ENCODE peak calls at places on chromosomes 13 and 19, in eight cellular contexts. W is esophagus squamous epithelium, P is lower leg skin, Z is stomach, R is tibial nerve, U is Peyer's patch, V is thyroid gland, A is K562. M is an unnamed sample.

GRCh38 chr13:98187155-98187726 is 10.2 kb upstream of the RNF113B start:
- DNase-seq in W (no peak), P (no peak), Z (no peak), R (no peak), U (no peak), V (no peak), A (no peak), M (no peak)

GRCh38 chr19:51560339-51560738 is 10.7 kb upstream of the ZNF175 start:
- DNase-seq in W (no peak), P (peak), Z (no peak), R (no peak), U (no peak), V (no peak), A (no peak), M (no peak)

GRCh38 chr13:51714663-51715168 is 89.2 kb downstream of the DHRS12 start:
- DNase-seq in W (no peak), P (no peak), Z (no peak), R (no peak), U (no peak), V (no peak), A (no peak), M (no peak)

GRCh38 chr19:5228932-5229777 is 111.5 kb downstream of the PTPRS start:
- DNase-seq in W (no peak), P (no peak), Z (no peak), R (no peak), U (peak), V (peak), A (peak), M (no peak)

GRCh38 chr13:109785141-109785891 is 1.1 kb downstream of the IRS2 start:
- DNase-seq in W (no peak), P (peak), Z (peak), R (no peak), U (peak), V (peak), A (no peak), M (no peak)

GRCh38 chr19:10295305-10295846 is 5.6 kb downstream of the ICAM5 start:
- DNase-seq in W (no peak), P (no peak), Z (peak), R (no peak), U (peak), V (peak), A (no peak), M (no peak)

GRCh38 chr13:41463823-41464602 is 6.7 kb downstream of the RGCC start:
- DNase-seq in W (no peak), P (no peak), Z (no peak), R (no peak), U (no peak), V (no peak), A (peak), M (no peak)

GRCh38 chr13:59837101-59837500 is 326.6 kb downstream of the DIAPH3 start:
- DNase-seq in W (no peak), P (no peak), Z (no peak), R (no peak), U (no peak), V (no peak), A (no peak), M (no peak)

GRCh38 chr19:6249296-6249695 is 30.5 kb downstream of the MLLT1 start:
- DNase-seq in W (no peak), P (no peak), Z (no peak), R (no peak), U (no peak), V (no peak), A (no peak), M (no peak)

GRCh38 chr19:47651132-47651531 is 42.2 kb downstream of the BICRA start:
- DNase-seq in W (no peak), P (no peak), Z (no peak), R (no peak), U (no peak), V (no peak), A (no peak), M (no peak)

GRCh38 chr19:40803857-40804782 is 5.1 kb downstream of the EGLN2 start:
- DNase-seq in W (peak), P (no peak), Z (peak), R (no peak), U (peak), V (peak), A (peak), M (no peak)

GRCh38 chr13:94764576-94765321 is 52.4 kb upstream of the SOX21 start:
- DNase-seq in W (no peak), P (no peak), Z (no peak), R (no peak), U (no peak), V (no peak), A (no peak), M (no peak)

GRCh38 chr19:14265285-14266036 is 59.5 kb upstream of the ADGRL1 start:
- DNase-seq in W (no peak), P (no peak), Z (no peak), R (no peak), U (no peak), V (no peak), A (no peak), M (no peak)

GRCh38 chr19:6761053-6761676 is 6.1 kb downstream of the SH2D3A start:
- DNase-seq in W (no peak), P (no peak), Z (no peak), R (no peak), U (no peak), V (no peak), A (peak), M (peak)

GRCh38 chr19:315811-316210 is 24.6 kb upstream of the PLPP2 start:
- DNase-seq in W (no peak), P (peak), Z (no peak), R (no peak), U (no peak), V (no peak), A (no peak), M (no peak)

GRCh38 chr13:67515895-67516294 is 285.8 kb upstream of the PCDH9 start:
- DNase-seq in W (no peak), P (no peak), Z (no peak), R (no peak), U (no peak), V (no peak), A (no peak), M (no peak)

GRCh38 chr13:94154362-94154761 is 325.1 kb downstream of the DCT start:
- DNase-seq in W (no peak), P (no peak), Z (peak), R (peak), U (no peak), V (peak), A (no peak), M (peak)

GRCh38 chr13:66503890-66504289 is 726.2 kb downstream of the PCDH9 start:
- DNase-seq in W (no peak), P (no peak), Z (no peak), R (no peak), U (no peak), V (no peak), A (no peak), M (no peak)

GRCh38 chr13:43289458-43290255 is 266.3 kb downstream of the DNAJC15 start:
- DNase-seq in W (no peak), P (no peak), Z (no peak), R (no peak), U (no peak), V (no peak), A (no peak), M (no peak)

GRCh38 chr19:4660181-4660791 is 9.9 kb downstream of the MYDGF start:
- DNase-seq in W (no peak), P (no peak), Z (peak), R (no peak), U (no peak), V (no peak), A (peak), M (no peak)

GRCh38 chr13:83496501-83496900 is 385.8 kb downstream of the SLITRK1 start:
- DNase-seq in W (no peak), P (no peak), Z (no peak), R (no peak), U (no peak), V (no peak), A (no peak), M (no peak)

GRCh38 chr19:13765395-13766094 is 1.2 kb downstream of the MRI1 start:
- DNase-seq in W (no peak), P (no peak), Z (no peak), R (no peak), U (no peak), V (no peak), A (peak), M (no peak)

GRCh38 chr13:51811920-51812328 is 8.0 kb upstream of the DHRS12 start:
- DNase-seq in W (no peak), P (no peak), Z (no peak), R (no peak), U (no peak), V (peak), A (peak), M (no peak)

GRCh38 chr13:28325022-28325421 is 169.9 kb downstream of the FLT1 start:
- DNase-seq in W (no peak), P (no peak), Z (no peak), R (no peak), U (no peak), V (no peak), A (no peak), M (no peak)

GRCh38 chr19:11377237-11377636 is 2.8 kb downstream of the SWSAP1 start:
- DNase-seq in W (no peak), P (no peak), Z (no peak), R (peak), U (no peak), V (peak), A (peak), M (no peak)

GRCh38 chr19:15776991-15777787 is 10.3 kb upstream of the OR10H5 start:
- DNase-seq in W (no peak), P (peak), Z (no peak), R (no peak), U (no peak), V (no peak), A (no peak), M (no peak)

GRCh38 chr13:63094069-63094468 is 1678.4 kb upstream of the PCDH20 start:
- DNase-seq in W (no peak), P (no peak), Z (no peak), R (no peak), U (no peak), V (no peak), A (no peak), M (no peak)

GRCh38 chr19:37304884-37305255 is 66.0 kb upstream of the ZNF527 start:
- DNase-seq in W (no peak), P (peak), Z (no peak), R (no peak), U (no peak), V (no peak), A (no peak), M (no peak)

GRCh38 chr13:48264052-48264451 is 31.0 kb downstream of the ITM2B start:
- DNase-seq in W (no peak), P (no peak), Z (no peak), R (no peak), U (no peak), V (no peak), A (no peak), M (no peak)

GRCh38 chr19:13057744-13058143 is 44.9 kb downstream of the LYL1 start:
- DNase-seq in W (no peak), P (no peak), Z (no peak), R (no peak), U (no peak), V (no peak), A (no peak), M (no peak)

GRCh38 chr13:36918246-36919060 is 1.6 kb downstream of the SMAD9 start:
- DNase-seq in W (no peak), P (no peak), Z (no peak), R (peak), U (no peak), V (peak), A (no peak), M (no peak)

GRCh38 chr13:96822900-96823299 is 171.4 kb downstream of the OXGR1 start:
- DNase-seq in W (no peak), P (no peak), Z (peak), R (no peak), U (peak), V (peak), A (peak), M (peak)

GRCh38 chr13:45828253-45828968 is 23.1 kb downstream of the SIAH3 start:
- DNase-seq in W (no peak), P (no peak), Z (no peak), R (no peak), U (no peak), V (no peak), A (no peak), M (no peak)

GRCh38 chr13:88704600-88705275 is 1033.6 kb downstream of the SLITRK5 start:
- DNase-seq in W (no peak), P (no peak), Z (no peak), R (no peak), U (no peak), V (no peak), A (peak), M (no peak)

GRCh38 chr13:111165189-111165588 is 50.1 kb downstream of the ARHGEF7 start:
- DNase-seq in W (no peak), P (no peak), Z (no peak), R (no peak), U (no peak), V (no peak), A (no peak), M (no peak)
- TF ChIP-seq POLR2A in W (no peak), P (no peak), Z (no peak), R (no peak), U (no peak), V (no peak), A (no peak), M (no peak)

GRCh38 chr19:18158471-18158870 is 5.5 kb downstream of the PIK3R2 start:
- DNase-seq in W (no peak), P (no peak), Z (no peak), R (no peak), U (no peak), V (no peak), A (no peak), M (no peak)

GRCh38 chr19:18157465-18158063 is 4.6 kb downstream of the PIK3R2 start:
- DNase-seq in W (no peak), P (no peak), Z (no peak), R (no peak), U (no peak), V (peak), A (no peak), M (no peak)

GRCh38 chr19:18155095-18156087 is 2.4 kb downstream of the PIK3R2 start:
- DNase-seq in W (no peak), P (no peak), Z (peak), R (no peak), U (peak), V (no peak), A (no peak), M (no peak)

GRCh38 chr19:18156268-18156667 is 3.3 kb downstream of the PIK3R2 start:
- DNase-seq in W (no peak), P (no peak), Z (no peak), R (no peak), U (no peak), V (no peak), A (no peak), M (no peak)

DNA sequence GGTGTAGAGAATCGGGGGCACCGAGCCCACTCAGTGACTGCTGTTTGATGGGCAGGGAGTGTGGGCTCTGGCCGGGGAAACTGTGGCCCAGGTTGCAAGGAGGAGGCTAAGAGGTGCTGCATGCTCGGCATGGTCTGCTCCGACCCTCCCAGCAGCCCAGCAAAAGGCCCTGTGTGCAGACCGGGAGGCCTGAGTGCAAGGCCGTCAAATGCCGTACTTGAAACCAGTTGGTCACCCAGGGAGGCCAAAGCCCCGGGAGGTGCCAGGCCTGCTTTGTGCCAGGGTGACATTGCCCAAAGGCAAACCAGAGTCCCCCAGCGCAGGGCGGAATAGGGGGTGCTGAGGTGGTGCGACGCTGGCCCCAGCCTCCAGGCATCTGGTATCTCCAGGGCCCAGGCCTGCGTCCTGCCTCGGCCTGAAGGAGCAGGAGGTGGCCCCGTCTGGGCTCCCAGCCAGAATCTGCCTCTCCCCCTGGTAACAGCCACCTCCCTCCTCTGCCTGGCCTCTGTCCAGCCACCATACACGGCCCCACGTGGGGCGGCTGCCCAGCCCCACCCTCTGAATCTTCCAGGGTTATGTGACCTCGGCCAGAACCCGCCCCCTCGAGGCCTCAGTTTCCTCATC is 4.0 kb downstream of the PIK3R2 start:
- DNase-seq in W (no peak), P (peak), Z (peak), R (peak), U (peak), V (peak), A (peak), M (peak)
- TF ChIP-seq POLR2A in W (no peak), P (no peak), Z (no peak), R (no peak), U (no peak), V (no peak), A (peak), M (no peak)

GRCh38 chr13:112710855-112711527 is 21.2 kb downstream of the ATP11A start:
- DNase-seq in W (no peak), P (peak), Z (no peak), R (peak), U (peak), V (no peak), A (no peak), M (no peak)

GRCh38 chr13:112709825-112710783 is 20.3 kb downstream of the ATP11A start:
- DNase-seq in W (no peak), P (peak), Z (peak), R (no peak), U (peak), V (no peak), A (no peak), M (no peak)

GRCh38 chr13:112712451-112712881 is 22.6 kb downstream of the ATP11A start:
- DNase-seq in W (no peak), P (peak), Z (no peak), R (no peak), U (peak), V (no peak), A (no peak), M (no peak)

GRCh38 chr13:112713517-112714253 is 23.8 kb downstream of the ATP11A start:
- DNase-seq in W (no peak), P (peak), Z (no peak), R (no peak), U (peak), V (no peak), A (peak), M (no peak)

DNA sequence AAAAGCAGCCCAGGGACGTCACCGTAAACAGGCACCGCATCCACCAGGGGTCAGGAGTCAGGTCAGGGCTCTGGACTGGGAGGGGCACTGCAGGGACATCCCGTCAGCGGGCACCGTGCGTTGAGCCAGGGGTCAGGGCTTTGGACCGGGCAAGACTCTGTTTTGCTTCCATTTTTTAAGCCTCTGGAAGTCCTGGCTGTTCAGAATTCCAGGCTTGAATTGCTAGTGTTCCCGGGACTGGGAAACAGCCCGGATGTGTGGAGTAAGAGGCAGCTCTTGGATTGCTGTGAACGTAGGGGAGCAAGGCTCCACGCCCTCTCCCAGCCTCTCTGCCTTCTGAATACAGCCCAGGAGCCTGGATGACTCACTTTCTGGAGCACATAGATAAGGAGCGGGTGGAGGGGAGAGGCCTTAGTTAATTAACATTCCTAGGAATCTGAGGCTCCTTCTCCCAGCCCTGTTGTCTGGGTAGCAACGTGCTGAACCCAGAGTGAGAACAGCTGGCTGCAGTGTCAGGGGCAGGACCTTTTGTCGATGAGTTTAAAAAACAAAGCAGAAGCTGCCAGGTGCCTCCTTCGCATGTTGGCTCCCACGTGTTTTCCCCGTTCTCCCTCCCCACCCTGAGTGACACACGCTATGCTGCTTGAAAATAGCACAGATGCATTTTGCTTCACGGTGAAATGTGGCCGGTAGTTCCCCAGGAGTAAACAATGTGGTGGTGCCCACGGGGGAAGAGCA is 21.9 kb downstream of the ATP11A start:
- DNase-seq in W (no peak), P (peak), Z (peak), R (peak), U (peak), V (peak), A (peak), M (peak)
- TF ChIP-seq POLR2A in W (no peak), P (no peak), Z (no peak), R (no peak), U (no peak), V (no peak), A (no peak), M (peak)

GRCh38 chr19:44002566-44003460 is at the start of gene ZNF230:
- DNase-seq in W (peak), P (peak), Z (peak), R (peak), U (peak), V (peak), A (peak), M (peak)
- TF ChIP-seq POLR2A in W (no peak), P (no peak), Z (no peak), R (no peak), U (no peak), V (no peak), A (peak), M (peak)

GRCh38 chr19:38684078-38684861 is 36.8 kb downstream of the ACTN4 start:
- DNase-seq in W (no peak), P (peak), Z (peak), R (no peak), U (peak), V (peak), A (peak), M (peak)
- TF ChIP-seq POLR2A in W (no peak), P (no peak), Z (no peak), R (no peak), U (peak), V (no peak), A (no peak), M (no peak)

DNA sequence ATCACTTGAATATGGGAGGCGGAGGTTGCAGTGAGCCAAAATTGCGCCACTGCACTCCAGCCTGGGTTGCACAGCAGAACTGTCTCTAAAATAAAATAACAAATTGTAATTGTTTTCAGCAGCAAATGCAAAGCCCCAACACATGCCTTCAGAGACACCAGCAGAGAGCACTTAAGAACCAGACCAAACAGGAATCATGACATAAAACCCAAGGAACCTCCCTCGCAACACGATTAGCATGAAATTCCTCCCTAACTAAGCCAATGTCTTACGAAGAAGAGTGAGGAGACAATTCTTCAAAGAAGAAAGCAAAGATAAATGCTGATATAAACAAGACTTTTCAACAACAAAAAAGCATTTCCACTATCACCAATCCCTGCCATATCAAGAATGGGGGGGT is 40.1 kb downstream of the PSPC1 start:
- DNase-seq in W (no peak), P (no peak), Z (no peak), R (no peak), U (no peak), V (no peak), A (no peak), M (no peak)
- TF ChIP-seq POLR2A in W (no peak), P (no peak), Z (no peak), R (no peak), U (no peak), V (no peak), A (no peak), M (no peak)

GRCh38 chr13:20525601-20526544 is at the start of gene CRYL1:
- DNase-seq in W (peak), P (peak), Z (peak), R (peak), U (peak), V (peak), A (peak), M (peak)
- TF ChIP-seq POLR2A in W (no peak), P (no peak), Z (no peak), R (peak), U (peak), V (no peak), A (peak), M (peak)

DNA sequence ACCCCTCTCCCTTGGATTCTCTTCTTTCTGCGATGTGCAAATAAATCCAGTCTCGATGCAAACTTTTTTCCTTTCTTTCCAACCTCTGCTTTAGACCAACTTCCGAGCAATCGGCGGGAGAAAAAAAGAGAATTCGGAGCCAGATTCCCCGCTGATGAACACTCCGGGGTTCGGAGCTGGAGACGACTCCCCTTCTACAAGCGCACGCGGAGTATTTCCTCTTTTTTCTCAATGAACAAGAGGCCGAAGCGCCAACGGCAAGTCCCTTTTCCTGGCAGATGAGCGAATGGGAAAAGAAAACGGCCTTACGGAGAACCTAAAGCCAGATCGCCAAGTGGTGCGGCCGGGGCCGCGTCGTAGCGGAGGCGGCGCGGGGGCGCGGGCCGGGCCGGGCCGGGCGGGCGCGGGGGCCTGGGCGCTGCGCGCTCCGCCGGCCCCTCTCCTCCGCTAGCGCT is 256 bp downstream of the SPRY2 start:
- DNase-seq in W (peak), P (no peak), Z (no peak), R (peak), U (no peak), V (no peak), A (no peak), M (no peak)
- TF ChIP-seq POLR2A in W (no peak), P (no peak), Z (no peak), R (no peak), U (no peak), V (no peak), A (no peak), M (no peak)